ENCODE peak calls at places on chromosomes 6 and 20, in six cellular contexts. J is trophoblast cell, W is neuronal stem cell, O is IMR-90, T is mesenchymal stem cell, S is H1. I is an unnamed sample. For H3K79me1, the result is how much of the 10 kb centered on the place peaks cover.

GRCh38 chr20:58605292-58606065 is 45.6 kb upstream of the STX16 start:
- DNase-seq in J (no peak), W (no peak), O (no peak), T (no peak), S (no peak), I (no peak)

GRCh38 chr6:170153436-170154319 is 137.2 kb downstream of the DLL1 start:
- DNase-seq in J (no peak), W (no peak), O (no peak), T (no peak), S (no peak), I (peak)

GRCh38 chr6:109073344-109074235 is 21.1 kb downstream of the SESN1 start:
- DNase-seq in J (peak), W (peak), O (peak), T (peak), S (no peak), I (no peak)

GRCh38 chr20:6698056-6698455 is 69.4 kb upstream of the BMP2 start:
- DNase-seq in J (no peak), W (no peak), O (no peak), T (peak), S (peak), I (peak)

GRCh38 chr6:71478834-71479541 is 190.4 kb downstream of the OGFRL1 start:
- DNase-seq in J (no peak), W (no peak), O (peak), T (peak), S (no peak), I (no peak)

GRCh38 chr20:10739575-10739974 is 65.8 kb upstream of the JAG1 start:
- DNase-seq in J (no peak), W (no peak), O (no peak), T (no peak), S (no peak), I (no peak)

GRCh38 chr20:36315545-36316351 is 9.6 kb downstream of the DLGAP4 start:
- DNase-seq in J (no peak), W (no peak), O (no peak), T (no peak), S (no peak), I (peak)

GRCh38 chr6:151690768-151691562 is 116.5 kb upstream of the ESR1 start:
- DNase-seq in J (no peak), W (no peak), O (no peak), T (no peak), S (no peak), I (no peak)

GRCh38 chr20:57087705-57088104 is 178.7 kb downstream of the BMP7 start:
- DNase-seq in J (no peak), W (no peak), O (no peak), T (no peak), S (no peak), I (no peak)

GRCh38 chr6:11054722-11055121 is 10.6 kb upstream of the ELOVL2 start:
- DNase-seq in J (no peak), W (no peak), O (peak), T (peak), S (no peak), I (no peak)

DNA sequence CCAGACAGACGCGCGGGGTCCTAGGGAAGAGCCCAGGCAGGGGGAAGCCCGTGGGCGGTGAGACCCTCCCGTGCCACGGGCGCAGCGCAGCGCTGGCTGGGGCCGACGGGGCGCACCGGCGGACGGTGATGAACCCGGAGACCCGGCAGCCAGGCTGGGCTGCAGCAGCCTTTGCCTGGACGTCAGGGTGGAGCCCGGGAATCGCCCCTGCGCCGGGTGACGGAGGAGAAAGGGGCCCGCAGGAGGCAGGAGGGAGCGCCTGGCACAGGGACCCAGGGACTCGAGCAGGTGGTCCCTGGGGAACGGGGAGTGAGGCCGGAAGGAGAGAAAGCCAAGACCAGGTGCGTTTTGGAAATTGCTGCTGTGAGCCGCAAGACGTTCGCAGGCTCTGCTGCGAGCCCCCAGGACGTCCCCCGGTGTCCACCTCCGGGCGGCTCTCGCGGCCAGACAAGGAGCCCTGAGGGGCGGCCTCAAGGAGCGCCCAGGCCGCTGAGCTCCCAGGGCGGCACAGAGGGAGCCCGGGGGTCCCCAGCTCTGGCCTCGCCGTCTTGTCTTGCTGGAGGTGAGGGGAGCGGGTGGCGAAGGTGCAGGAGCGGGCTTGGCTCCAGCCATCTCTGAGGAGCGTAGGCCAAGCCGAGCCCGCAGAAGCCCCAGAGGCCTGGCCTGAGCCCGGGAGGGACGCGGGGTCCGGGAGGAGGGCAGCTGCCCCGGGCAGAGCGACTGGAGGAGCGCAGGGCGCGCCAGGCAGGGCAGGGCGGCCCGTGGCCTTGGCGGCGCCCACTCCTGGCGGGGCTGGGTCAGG is 191.2 kb upstream of the PDE10A start:
- DNase-seq in J (no peak), W (no peak), O (no peak), T (no peak), S (no peak), I (peak)
- H3K79me1 ChIP-seq in J (under half), W (under half), O (under half), T (under half), S (under half), I (under half)

DNA sequence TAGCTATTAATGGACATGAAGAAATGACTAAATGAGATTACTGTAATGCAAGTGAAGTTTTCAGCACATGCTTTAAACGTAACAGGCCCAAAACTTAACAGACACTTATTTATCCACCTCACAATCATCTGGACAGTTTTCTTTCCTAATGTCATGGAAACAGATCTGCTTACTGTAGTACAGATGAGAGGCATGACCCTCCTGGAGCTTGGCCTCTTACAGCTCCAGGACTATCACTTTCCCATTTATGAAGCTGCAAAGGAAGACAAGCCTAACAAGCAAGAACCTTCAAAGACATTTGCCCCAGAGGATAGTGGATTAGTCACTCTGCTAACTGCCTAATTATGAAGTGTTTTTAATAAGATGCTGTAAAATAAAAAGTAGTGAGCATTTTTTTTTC is 419.3 kb downstream of the PHF3 start:
- DNase-seq in J (no peak), W (no peak), O (no peak), T (peak), S (no peak), I (no peak)
- H3K14ac ChIP-seq in J (no peak), W (no peak), O (peak), T (no peak), S (no peak), I (no peak)

DNA sequence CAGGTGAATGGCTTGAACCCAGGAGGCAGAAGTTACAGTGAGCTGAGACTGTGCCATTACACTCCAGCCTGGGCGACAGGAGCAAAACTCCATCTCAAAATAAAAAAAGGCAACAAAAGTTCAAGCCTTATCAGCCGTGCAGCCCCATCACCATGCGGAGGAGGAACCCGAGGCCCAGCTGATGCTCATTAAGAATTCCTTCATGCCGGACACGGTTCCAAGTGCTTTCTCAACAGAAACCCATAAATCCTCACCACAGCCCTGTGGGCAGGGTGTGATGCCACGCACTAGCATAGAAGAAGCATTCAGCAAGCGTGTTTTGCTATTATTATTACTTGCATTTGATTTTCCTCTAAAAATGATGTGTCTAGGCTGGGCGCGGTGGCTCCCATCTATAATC is 56.3 kb downstream of the PREX1 start:
- DNase-seq in J (no peak), W (no peak), O (no peak), T (no peak), S (no peak), I (no peak)
- H3K79me1 ChIP-seq in J (under half), W (under half), O (under half), T (half or more), S (under half), I (under half)

DNA sequence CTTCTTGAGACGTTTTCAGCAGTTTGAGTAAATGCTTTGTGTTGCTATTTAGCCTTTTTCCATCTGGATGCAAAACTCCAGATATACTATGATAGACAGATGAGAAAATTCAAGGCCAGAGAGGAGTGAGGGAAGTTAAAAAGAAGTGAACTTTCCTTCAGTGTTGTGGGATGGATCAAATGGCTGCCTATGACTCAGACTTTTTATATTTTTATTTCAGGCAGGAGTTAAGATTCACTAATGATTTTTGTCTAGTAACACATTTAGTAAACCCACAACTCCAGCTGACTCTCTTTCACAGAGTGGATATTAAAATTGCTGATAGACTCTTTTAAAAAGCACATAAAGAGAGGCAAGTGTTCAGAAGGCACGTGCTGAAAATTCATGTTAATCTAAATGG is 23.2 kb upstream of the PTCHD4 start:
- DNase-seq in J (no peak), W (no peak), O (no peak), T (no peak), S (no peak), I (no peak)
- H3K14ac ChIP-seq in J (no peak), W (no peak), O (no peak), T (no peak), S (no peak), I (no peak)

GRCh38 chr20:48765359-48765758 is 62.4 kb downstream of the PREX1 start:
- DNase-seq in J (no peak), W (no peak), O (no peak), T (no peak), S (no peak), I (no peak)
- H3K79me1 ChIP-seq in J (under half), W (under half), O (under half), T (under half), S (under half), I (under half)

GRCh38 chr20:52349806-52350205 is 158.2 kb upstream of the ZFP64 start:
- DNase-seq in J (no peak), W (no peak), O (no peak), T (no peak), S (no peak), I (no peak)

GRCh38 chr20:52348434-52348833 is 156.9 kb upstream of the ZFP64 start:
- DNase-seq in J (no peak), W (no peak), O (no peak), T (no peak), S (no peak), I (no peak)

GRCh38 chr20:52342913-52343312 is 151.3 kb upstream of the ZFP64 start:
- DNase-seq in J (no peak), W (no peak), O (no peak), T (no peak), S (no peak), I (no peak)

DNA sequence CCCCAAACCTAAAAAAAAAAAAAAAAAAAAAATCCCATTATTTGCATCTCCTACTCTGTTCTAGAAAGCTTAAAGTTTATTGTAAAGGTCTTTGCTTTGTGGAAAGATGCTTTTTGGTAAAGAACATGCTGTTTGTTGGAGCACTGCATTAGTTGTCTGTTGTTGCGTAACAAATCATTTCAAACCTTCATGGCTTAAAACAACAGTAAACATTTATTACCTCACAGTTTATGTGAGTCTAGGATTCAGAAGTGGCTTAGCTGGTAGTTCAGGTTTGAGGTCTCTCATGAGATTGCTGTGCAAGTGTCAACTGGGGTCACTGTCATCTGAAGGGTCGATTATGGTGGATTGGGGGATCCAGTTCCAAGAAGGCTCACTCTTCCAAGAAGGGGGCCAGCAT is 155.2 kb upstream of the ZFP64 start:
- DNase-seq in J (no peak), W (no peak), O (no peak), T (no peak), S (no peak), I (no peak)
- H3K14ac ChIP-seq in J (no peak), W (no peak), O (no peak), T (no peak), S (no peak), I (no peak)

I was measured in H9.